ENCODE peak calls at places on chromosomes 6 and 20, in nine cellular contexts. U is stimulated activated CD4-positive, alpha-beta T cell treated with anti-CD3 and anti-CD28 coated beads, Interleukin-4, amount 100 ng/mL, for 48 hours; D is nucleus accumbens; L is activated T-helper 1 cell treated with anti-CD3 and anti-CD28 coated beads, Interleukin-12 subunit alpha, Interleukin-12 subunit beta, Interleukin-2, Interleukin-4 antibody, amounts not matched to agents 30 ng/mL and 10 ng/mL and 1 ng/mL, durations not matched to agents 14 hours and 24 hours and 36 hours; Y is thoracic aorta; G is germinal center; J is M059J; E is left cardiac atrium; B is HT-29. Q is an unnamed sample.

GRCh38 chr6:37289931-37290330 is 32.0 kb upstream of the TMEM217 start:
- DNase-seq in D (no peak), U (peak), E (no peak), B (no peak), J (peak), L (peak), Y (no peak), G (no peak), Q (no peak)

GRCh38 chr6:110528051-110528929 is 51.9 kb upstream of the SLC22A16 start:
- DNase-seq in B (peak), G (peak), L (peak), J (peak), D (no peak), Y (no peak), E (no peak), U (peak), Q (peak)

GRCh38 chr6:156977527-156978291 is 200.5 kb downstream of the ARID1B start:
- DNase-seq in J (peak), U (no peak), L (no peak), Y (no peak), D (no peak), B (no peak), G (no peak), E (no peak), Q (no peak)

GRCh38 chr6:120147218-120147871 is 797.8 kb upstream of the MAN1A1 start:
- DNase-seq in J (peak), U (no peak), D (no peak), B (no peak), E (no peak), Y (no peak), L (no peak), G (no peak), Q (no peak)

GRCh38 chr6:30198166-30199084 is 14.8 kb downstream of the TRIM26 start:
- DNase-seq in J (no peak), G (no peak), U (no peak), E (no peak), B (no peak), Y (no peak), D (no peak), L (no peak), Q (no peak)

GRCh38 chr6:3899061-3899460 is 49.9 kb downstream of the FAM50B start:
- DNase-seq in D (no peak), B (no peak), E (no peak), L (no peak), U (no peak), Y (no peak), J (no peak), G (no peak), Q (no peak)

GRCh38 chr20:58930496-58930895 is 50.6 kb upstream of the NELFCD start:
- DNase-seq in E (no peak), G (no peak), L (no peak), D (no peak), J (peak), U (no peak), Y (no peak), B (no peak), Q (no peak)

GRCh38 chr20:21101453-21102251 is 4.5 kb downstream of the LINC00237 start:
- DNase-seq in L (no peak), G (peak), B (no peak), J (peak), U (no peak), D (no peak), E (no peak), Y (no peak), Q (no peak)

GRCh38 chr20:57071283-57071701 is 195.1 kb downstream of the BMP7 start:
- DNase-seq in D (no peak), G (no peak), L (no peak), B (no peak), U (no peak), J (peak), Y (no peak), E (no peak), Q (no peak)

GRCh38 chr6:78525961-78526360 is 341.4 kb upstream of the IRAK1BP1 start:
- DNase-seq in L (no peak), G (no peak), B (no peak), Y (no peak), E (no peak), D (no peak), U (no peak), J (no peak), Q (no peak)

GRCh38 chr20:6692566-6693168 is 74.8 kb upstream of the BMP2 start:
- DNase-seq in D (no peak), J (peak), E (no peak), U (no peak), G (no peak), L (no peak), B (no peak), Y (no peak), Q (no peak)

GRCh38 chr20:50092436-50092835 is 20.5 kb downstream of the UBE2V1 start:
- DNase-seq in U (no peak), D (no peak), B (no peak), G (no peak), L (no peak), E (no peak), Y (no peak), J (no peak), Q (no peak)

GRCh38 chr6:87287251-87287650 is 35.1 kb upstream of the SMIM8 start:
- DNase-seq in G (no peak), J (no peak), U (no peak), B (no peak), Y (no peak), L (no peak), D (no peak), E (no peak), Q (no peak)

GRCh38 chr20:62704341-62704948 is 4.2 kb upstream of the NTSR1 start:
- DNase-seq in D (no peak), B (peak), U (no peak), Y (peak), J (peak), E (peak), L (no peak), G (no peak), Q (peak)

GRCh38 chr20:62900692-62901584 is 25.4 kb downstream of the DIDO1 start:
- DNase-seq in J (peak), B (peak), G (peak), U (no peak), E (no peak), Y (no peak), L (no peak), D (no peak), Q (no peak)

GRCh38 chr6:85865665-85866372 is 223.1 kb upstream of the SYNCRIP start:
- DNase-seq in G (peak), B (peak), D (no peak), U (no peak), J (peak), E (no peak), Y (no peak), L (no peak), Q (no peak)

GRCh38 chr6:43778131-43778857 is 8.3 kb downstream of the VEGFA start:
- DNase-seq in U (no peak), Y (no peak), G (no peak), E (peak), J (no peak), L (no peak), B (no peak), D (no peak), Q (no peak)

GRCh38 chr20:1301031-1301529 is 27.9 kb downstream of the SDCBP2 start:
- DNase-seq in D (no peak), E (no peak), B (peak), L (peak), Y (no peak), U (peak), J (peak), G (no peak), Q (peak)

GRCh38 chr20:32012159-32012682 is 2.0 kb downstream of the CCM2L start:
- DNase-seq in J (peak), L (no peak), E (no peak), U (no peak), G (no peak), Y (no peak), B (no peak), D (no peak), Q (no peak)

GRCh38 chr20:61120595-61121515 is 131.2 kb upstream of the CDH4 start:
- DNase-seq in U (peak), B (peak), L (peak), J (peak), E (no peak), Y (no peak), D (no peak), G (no peak), Q (no peak)

GRCh38 chr6:137904822-137905617 is 38.0 kb downstream of the TNFAIP3 start:
- DNase-seq in J (no peak), U (peak), Y (peak), G (no peak), L (no peak), B (peak), D (no peak), E (peak), Q (no peak)